ENCODE peak calls at places on chromosomes 12 and 14, in five cellular contexts. One of them, this sample, is unnamed.

GRCh38 chr12:115885040-115885439 is 392.5 kb downstream of the MED13L start:
- DNase-seq in uterus: no peak
- DNase-seq in aorta: no peak
- DNase-seq in heart right ventricle: no peak
- DNase-seq in left ventricle myocardium inferior: no peak
- DNase-seq in this sample: no peak

GRCh38 chr14:20848955-20849570 is 42.1 kb upstream of the RNASE3 start:
- DNase-seq in uterus: no peak
- DNase-seq in aorta: no peak
- DNase-seq in heart right ventricle: no peak
- DNase-seq in left ventricle myocardium inferior: no peak
- DNase-seq in this sample: no peak

GRCh38 chr14:29163109-29163508 is 396.5 kb downstream of the FOXG1 start:
- DNase-seq in uterus: no peak
- DNase-seq in aorta: no peak
- DNase-seq in heart right ventricle: no peak
- DNase-seq in left ventricle myocardium inferior: no peak
- DNase-seq in this sample: no peak

GRCh38 chr12:19518209-19518608 is 78.9 kb downstream of the AEBP2 start:
- DNase-seq in uterus: no peak
- DNase-seq in aorta: no peak
- DNase-seq in heart right ventricle: no peak
- DNase-seq in left ventricle myocardium inferior: no peak
- DNase-seq in this sample: no peak

GRCh38 chr12:131135311-131135785 is 181.6 kb downstream of the ADGRD1 start:
- DNase-seq in uterus: no peak
- DNase-seq in aorta: no peak
- DNase-seq in heart right ventricle: no peak
- DNase-seq in left ventricle myocardium inferior: no peak
- DNase-seq in this sample: no peak

GRCh38 chr12:105334568-105334967 is 4.1 kb downstream of the C12orf75 start:
- DNase-seq in uterus: no peak
- DNase-seq in aorta: no peak
- DNase-seq in heart right ventricle: no peak
- DNase-seq in left ventricle myocardium inferior: no peak
- DNase-seq in this sample: peak; percentile 28

GRCh38 chr14:78970677-78971076 is 800.5 kb downstream of the NRXN3 start:
- DNase-seq in uterus: no peak
- DNase-seq in aorta: no peak
- DNase-seq in heart right ventricle: no peak
- DNase-seq in left ventricle myocardium inferior: no peak
- DNase-seq in this sample: no peak

GRCh38 chr14:84112589-84112988 is 1417.4 kb upstream of the FLRT2 start:
- DNase-seq in uterus: no peak
- DNase-seq in aorta: no peak
- DNase-seq in heart right ventricle: no peak
- DNase-seq in left ventricle myocardium inferior: no peak
- DNase-seq in this sample: no peak

GRCh38 chr14:74571901-74572828 is 39.9 kb downstream of the LTBP2 start:
- DNase-seq in uterus: peak; percentile 55
- DNase-seq in aorta: peak; percentile 73
- DNase-seq in heart right ventricle: no peak
- DNase-seq in left ventricle myocardium inferior: no peak
- DNase-seq in this sample: peak; percentile 85

GRCh38 chr14:22627506-22628263 is 16.5 kb downstream of the OR6J1 start:
- DNase-seq in uterus: no peak
- DNase-seq in aorta: no peak
- DNase-seq in heart right ventricle: no peak
- DNase-seq in left ventricle myocardium inferior: no peak
- DNase-seq in this sample: no peak

GRCh38 chr12:44858456-44858855 is 17.7 kb downstream of the NELL2 start:
- DNase-seq in uterus: no peak
- DNase-seq in aorta: no peak
- DNase-seq in heart right ventricle: no peak
- DNase-seq in left ventricle myocardium inferior: no peak
- DNase-seq in this sample: no peak

GRCh38 chr14:102805454-102805891 is 28.2 kb downstream of the TRAF3 start:
- DNase-seq in uterus: no peak
- DNase-seq in aorta: no peak
- DNase-seq in heart right ventricle: no peak
- DNase-seq in left ventricle myocardium inferior: no peak
- DNase-seq in this sample: peak; percentile 36

GRCh38 chr14:68249534-68250517 is 430.2 kb downstream of the RAD51B start:
- DNase-seq in uterus: no peak
- DNase-seq in aorta: no peak
- DNase-seq in heart right ventricle: no peak
- DNase-seq in left ventricle myocardium inferior: no peak
- DNase-seq in this sample: peak; percentile 52

GRCh38 chr12:42868291-42868690 is 278.7 kb upstream of the PRICKLE1 start:
- DNase-seq in uterus: no peak
- DNase-seq in aorta: no peak
- DNase-seq in heart right ventricle: no peak
- DNase-seq in left ventricle myocardium inferior: no peak
- DNase-seq in this sample: no peak

GRCh38 chr12:46369474-46370379 is 2.8 kb downstream of the SLC38A2 start:
- DNase-seq in uterus: no peak
- DNase-seq in aorta: no peak
- DNase-seq in heart right ventricle: no peak
- DNase-seq in left ventricle myocardium inferior: no peak
- DNase-seq in this sample: no peak

GRCh38 chr12:100567945-100568344 is 5.5 kb upstream of the GAS2L3 start:
- DNase-seq in uterus: no peak
- DNase-seq in aorta: no peak
- DNase-seq in heart right ventricle: no peak
- DNase-seq in left ventricle myocardium inferior: no peak
- DNase-seq in this sample: no peak

GRCh38 chr12:52155048-52155868 is 36.6 kb downstream of the KRT80 start:
- DNase-seq in uterus: no peak
- DNase-seq in aorta: no peak
- DNase-seq in heart right ventricle: peak; percentile 14
- DNase-seq in left ventricle myocardium inferior: no peak
- DNase-seq in this sample: no peak

GRCh38 chr14:23310546-23310945 is 3.9 kb downstream of the BCL2L2 start:
- DNase-seq in uterus: no peak
- DNase-seq in aorta: no peak
- DNase-seq in heart right ventricle: no peak
- DNase-seq in left ventricle myocardium inferior: no peak
- DNase-seq in this sample: no peak

GRCh38 chr12:122517877-122518276 is 8.9 kb downstream of the RSRC2 start:
- DNase-seq in uterus: no peak
- DNase-seq in aorta: no peak
- DNase-seq in heart right ventricle: no peak
- DNase-seq in left ventricle myocardium inferior: no peak
- DNase-seq in this sample: peak; percentile 92

GRCh38 chr12:46101121-46101869 is 110.9 kb upstream of the SCAF11 start:
- DNase-seq in uterus: no peak
- DNase-seq in aorta: no peak
- DNase-seq in heart right ventricle: no peak
- DNase-seq in left ventricle myocardium inferior: no peak
- DNase-seq in this sample: no peak

GRCh38 chr12:124458220-124458991 is 109.0 kb downstream of the NCOR2 start:
- DNase-seq in uterus: no peak
- DNase-seq in aorta: no peak
- DNase-seq in heart right ventricle: peak; percentile 14
- DNase-seq in left ventricle myocardium inferior: no peak
- DNase-seq in this sample: no peak
- H3K27ac ChIP-seq in uterus: peak overlapping the region; percentile 94
- H3K27ac ChIP-seq in aorta: no peak overlapping the region
- H3K27ac ChIP-seq in heart right ventricle: peak overlapping the region; percentile 89
- H3K27ac ChIP-seq in left ventricle myocardium inferior: peak overlapping the region; percentile 93
- H3K27ac ChIP-seq in this sample: no peak overlapping the region

GRCh38 chr12:9757433-9758025 is 3.2 kb downstream of the CD69 start:
- DNase-seq in uterus: no peak
- DNase-seq in aorta: no peak
- DNase-seq in heart right ventricle: no peak
- DNase-seq in left ventricle myocardium inferior: no peak
- DNase-seq in this sample: no peak
- H3K4me3 ChIP-seq in uterus: no peak overlapping the region
- H3K4me3 ChIP-seq in aorta: no peak overlapping the region
- H3K4me3 ChIP-seq in heart right ventricle: no peak overlapping the region
- H3K4me3 ChIP-seq in left ventricle myocardium inferior: no peak overlapping the region
- H3K4me3 ChIP-seq in this sample: no peak overlapping the region

DNA sequence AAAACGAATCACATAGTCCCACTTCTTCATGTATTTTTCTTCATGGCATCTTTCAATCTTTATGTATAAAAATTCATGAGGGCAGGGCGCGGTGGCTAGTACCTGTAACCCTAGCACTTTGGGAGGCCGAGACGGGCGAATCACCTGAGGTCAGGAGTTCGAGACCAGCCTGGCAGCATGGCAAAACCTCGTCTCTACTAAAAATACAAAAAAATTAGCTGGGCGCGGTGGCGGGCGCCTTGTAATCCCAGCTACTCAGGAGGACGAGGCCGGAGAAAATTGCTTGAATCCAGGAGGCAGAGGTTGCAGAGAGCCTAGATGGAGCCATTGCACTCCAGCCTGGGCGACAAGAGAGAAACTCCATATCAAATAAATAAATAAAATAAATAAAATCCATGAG is 2.5 kb upstream of the GABARAPL1 start:
- DNase-seq in uterus: no peak
- DNase-seq in aorta: no peak
- DNase-seq in heart right ventricle: no peak
- DNase-seq in left ventricle myocardium inferior: no peak
- DNase-seq in this sample: no peak
- H3K27ac ChIP-seq in uterus: no peak overlapping the region
- H3K27ac ChIP-seq in aorta: no peak overlapping the region
- H3K27ac ChIP-seq in heart right ventricle: no peak overlapping the region
- H3K27ac ChIP-seq in left ventricle myocardium inferior: no peak overlapping the region
- H3K27ac ChIP-seq in this sample: no peak overlapping the region

GRCh38 chr12:2944401-2945047 is 14.7 kb upstream of the TEAD4 start:
- DNase-seq in uterus: peak; percentile 57
- DNase-seq in aorta: no peak
- DNase-seq in heart right ventricle: peak; percentile 38
- DNase-seq in left ventricle myocardium inferior: peak; percentile 29
- DNase-seq in this sample: no peak
- H3K4me3 ChIP-seq in uterus: no peak overlapping the region
- H3K4me3 ChIP-seq in aorta: no peak overlapping the region
- H3K4me3 ChIP-seq in heart right ventricle: no peak overlapping the region
- H3K4me3 ChIP-seq in left ventricle myocardium inferior: no peak overlapping the region
- H3K4me3 ChIP-seq in this sample: no peak overlapping the region

GRCh38 chr12:78088391-78088832 is 257.7 kb downstream of the NAV3 start:
- DNase-seq in uterus: no peak
- DNase-seq in aorta: no peak
- DNase-seq in heart right ventricle: no peak
- DNase-seq in left ventricle myocardium inferior: no peak
- DNase-seq in this sample: no peak

GRCh38 chr12:78086553-78087362 is 256.1 kb downstream of the NAV3 start:
- DNase-seq in uterus: no peak
- DNase-seq in aorta: no peak
- DNase-seq in heart right ventricle: no peak
- DNase-seq in left ventricle myocardium inferior: no peak
- DNase-seq in this sample: no peak

GRCh38 chr12:78081590-78082314 is 251.1 kb downstream of the NAV3 start:
- DNase-seq in uterus: no peak
- DNase-seq in aorta: no peak
- DNase-seq in heart right ventricle: no peak
- DNase-seq in left ventricle myocardium inferior: no peak
- DNase-seq in this sample: no peak

GRCh38 chr12:78085562-78086182 is 255.0 kb downstream of the NAV3 start:
- DNase-seq in uterus: no peak
- DNase-seq in aorta: no peak
- DNase-seq in heart right ventricle: no peak
- DNase-seq in left ventricle myocardium inferior: no peak
- DNase-seq in this sample: no peak

DNA sequence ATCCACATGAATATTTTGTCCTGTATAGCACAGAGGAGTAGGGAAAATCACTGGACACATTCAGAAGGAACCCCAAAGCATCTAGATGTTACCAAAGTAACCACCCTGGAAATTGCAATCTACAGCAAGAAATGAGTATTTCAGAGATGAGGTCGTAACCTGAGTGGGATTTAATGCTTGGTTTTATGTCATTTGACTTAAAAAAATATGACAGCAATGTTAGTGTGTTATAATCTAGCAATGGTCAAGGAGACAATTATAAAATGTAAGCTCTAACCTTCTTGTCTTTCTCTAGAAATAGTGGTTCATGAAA is 256.6 kb downstream of the NAV3 start:
- DNase-seq in uterus: no peak
- DNase-seq in aorta: no peak
- DNase-seq in heart right ventricle: no peak
- DNase-seq in left ventricle myocardium inferior: no peak
- DNase-seq in this sample: no peak
- H3K27ac ChIP-seq in uterus: no peak overlapping the region
- H3K27ac ChIP-seq in aorta: no peak overlapping the region
- H3K27ac ChIP-seq in heart right ventricle: no peak overlapping the region
- H3K27ac ChIP-seq in left ventricle myocardium inferior: no peak overlapping the region
- H3K27ac ChIP-seq in this sample: no peak overlapping the region

GRCh38 chr12:57049890-57050289 is at the start of gene MYO1A:
- DNase-seq in uterus: no peak
- DNase-seq in aorta: no peak
- DNase-seq in heart right ventricle: no peak
- DNase-seq in left ventricle myocardium inferior: no peak
- DNase-seq in this sample: no peak

GRCh38 chr12:57048423-57048822 is 1.5 kb downstream of the MYO1A start:
- DNase-seq in uterus: no peak
- DNase-seq in aorta: no peak
- DNase-seq in heart right ventricle: no peak
- DNase-seq in left ventricle myocardium inferior: no peak
- DNase-seq in this sample: no peak

GRCh38 chr12:57046947-57047890 is 2.7 kb downstream of the MYO1A start:
- DNase-seq in uterus: no peak
- DNase-seq in aorta: no peak
- DNase-seq in heart right ventricle: no peak
- DNase-seq in left ventricle myocardium inferior: no peak
- DNase-seq in this sample: no peak

GRCh38 chr12:57047981-57048380 is 1.9 kb downstream of the MYO1A start:
- DNase-seq in uterus: no peak
- DNase-seq in aorta: no peak
- DNase-seq in heart right ventricle: no peak
- DNase-seq in left ventricle myocardium inferior: no peak
- DNase-seq in this sample: no peak

DNA sequence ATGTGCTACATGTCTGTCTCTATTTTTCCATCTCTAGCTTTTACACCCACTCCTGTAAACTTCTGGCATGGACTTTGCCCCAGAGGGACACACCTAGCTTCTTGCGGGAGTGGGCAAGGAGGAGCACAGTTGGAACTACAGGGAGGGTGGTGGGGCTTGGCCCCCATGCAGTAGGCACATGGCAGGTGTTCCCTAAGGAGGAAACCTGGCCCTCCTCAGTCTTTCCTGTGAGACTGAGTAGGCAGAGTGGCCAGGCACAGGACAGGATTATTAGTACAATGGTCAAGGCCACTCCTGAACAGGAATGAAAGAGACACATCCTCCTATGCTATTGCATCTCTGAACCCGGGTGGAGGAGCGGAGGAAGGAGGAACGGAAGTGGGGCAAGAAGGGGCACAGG is 882 bp downstream of the MYO1A start:
- DNase-seq in uterus: no peak
- DNase-seq in aorta: no peak
- DNase-seq in heart right ventricle: no peak
- DNase-seq in left ventricle myocardium inferior: no peak
- DNase-seq in this sample: no peak
- H3K4me3 ChIP-seq in uterus: no peak overlapping the region
- H3K4me3 ChIP-seq in aorta: no peak overlapping the region
- H3K4me3 ChIP-seq in heart right ventricle: no peak overlapping the region
- H3K4me3 ChIP-seq in left ventricle myocardium inferior: no peak overlapping the region
- H3K4me3 ChIP-seq in this sample: no peak overlapping the region

This sample was measured in SJSA1.